ENCODE peak calls at places on chromosomes 4 and X, in ten cellular contexts. C, T, K, X, D, A, W, L, Z and Q are unnamed samples.

GRCh38 chr4:86414686-86415085 is 54.8 kb upstream of the MAPK10 start:
- DNase-seq in C (no peak), T (no peak), K (no peak), X (no peak), D (no peak), A (no peak), W (no peak), L (no peak), Z (no peak), Q (no peak)

GRCh38 chr4:81427605-81427922 is 44.1 kb downstream of the RASGEF1B start:
- DNase-seq in C (no peak), T (no peak), K (no peak), X (no peak), D (no peak), A (no peak), W (no peak), L (no peak), Z (no peak), Q (no peak)

GRCh38 chr4:57426779-57427395 is 316.7 kb upstream of the IGFBP7 start:
- DNase-seq in C (peak; percentile 80), T (peak; percentile 58), K (peak; percentile 83), X (peak; percentile 75), D (peak; percentile 26), A (no peak), W (peak; percentile 73), L (peak; percentile 85), Z (peak; percentile 29), Q (peak; percentile 65)

GRCh38 chr4:7335363-7336066 is 99.2 kb downstream of the PSAPL1 start:
- DNase-seq in C (peak; percentile 81), T (peak; percentile 76), K (peak; percentile 88), X (peak; percentile 74), D (peak; percentile 70), A (peak; percentile 80), W (peak; percentile 76), L (peak; percentile 86), Z (peak; percentile 41), Q (peak; percentile 1)

GRCh38 chr4:12118651-12119213 is 690.0 kb upstream of the HS3ST1 start:
- DNase-seq in C (no peak), T (no peak), K (no peak), X (no peak), D (no peak), A (no peak), W (no peak), L (no peak), Z (no peak), Q (no peak)

GRCh38 chr4:122874194-122874593 is 47.6 kb downstream of the FGF2 start:
- DNase-seq in C (no peak), T (no peak), K (no peak), X (no peak), D (no peak), A (no peak), W (no peak), L (no peak), Z (no peak), Q (peak; percentile 88)

GRCh38 chr4:159416073-159416472 is 313.2 kb downstream of the RAPGEF2 start:
- DNase-seq in C (no peak), T (no peak), K (no peak), X (no peak), D (no peak), A (no peak), W (no peak), L (no peak), Z (no peak), Q (no peak)

GRCh38 chr4:150217192-150217591 is 138.9 kb downstream of the DCLK2 start:
- DNase-seq in C (no peak), T (no peak), K (no peak), X (no peak), D (no peak), A (no peak), W (no peak), L (no peak), Z (no peak), Q (peak; percentile 73)

GRCh38 chr4:89142691-89143669 is 31.6 kb downstream of the TIGD2 start:
- DNase-seq in C (no peak), T (peak; percentile 19), K (no peak), X (no peak), D (no peak), A (no peak), W (no peak), L (no peak), Z (no peak), Q (no peak)

GRCh38 chr4:141022221-141022760 is 111.0 kb downstream of the RNF150 start:
- DNase-seq in C (no peak), T (no peak), K (no peak), X (no peak), D (no peak), A (no peak), W (no peak), L (no peak), Z (no peak), Q (peak; percentile 10)

GRCh38 chr4:92031825-92032224 is 271.9 kb upstream of the GRID2 start:
- DNase-seq in C (no peak), T (no peak), K (no peak), X (no peak), D (no peak), A (no peak), W (no peak), L (no peak), Z (no peak), Q (no peak)

GRCh38 chr4:154490589-154491340 is 834 bp downstream of the DCHS2 start:
- DNase-seq in C (peak; percentile 46), T (peak; percentile 74), K (peak; percentile 68), X (peak; percentile 30), D (peak; percentile 35), A (peak; percentile 53), W (peak; percentile 66), L (peak; percentile 59), Z (peak; percentile 8), Q (no peak)

GRCh38 chr4:60201052-60201673 is 999.0 kb upstream of the ADGRL3 start:
- DNase-seq in C (peak; percentile 74), T (peak; percentile 19), K (peak; percentile 58), X (no peak), D (peak; percentile 13), A (no peak), W (no peak), L (peak; percentile 69), Z (peak; percentile 29), Q (peak; percentile 69)

GRCh38 chr4:20700007-20700761 is at the start of gene PACRGL:
- DNase-seq in C (peak; percentile 92), T (peak; percentile 89), K (peak; percentile 95), X (peak; percentile 98), D (peak; percentile 93), A (peak; percentile 97), W (peak; percentile 96), L (peak; percentile 96), Z (peak; percentile 91), Q (peak; percentile 87)

GRCh38 chrX:119736206-119736764 is 22.1 kb upstream of the SOWAHD start:
- DNase-seq in C (no peak), T (no peak), K (no peak), X (no peak), D (no peak), A (no peak), W (no peak), L (no peak), Z (no peak), Q (no peak)

GRCh38 chr4:55447826-55448225 is 52.1 kb downstream of the TMEM165 start:
- DNase-seq in C (no peak), T (no peak), K (no peak), X (no peak), D (no peak), A (no peak), W (no peak), L (no peak), Z (no peak), Q (no peak)

GRCh38 chr4:89070041-89070440 is 13.1 kb upstream of the FAM13A start:
- DNase-seq in C (no peak), T (no peak), K (no peak), X (no peak), D (no peak), A (no peak), W (no peak), L (no peak), Z (no peak), Q (no peak)

GRCh38 chrX:150690126-150690525 is 3.1 kb upstream of the MTMR1 start:
- DNase-seq in C (no peak), T (no peak), K (no peak), X (no peak), D (no peak), A (no peak), W (no peak), L (no peak), Z (no peak), Q (peak; percentile 33)

GRCh38 chr4:6192245-6192644 is 8.1 kb downstream of the JAKMIP1 start:
- DNase-seq in C (no peak), T (no peak), K (no peak), X (no peak), D (no peak), A (no peak), W (no peak), L (no peak), Z (no peak), Q (no peak)

GRCh38 chr4:184237612-184238011 is 19.9 kb upstream of the ENPP6 start:
- DNase-seq in C (no peak), T (no peak), K (no peak), X (no peak), D (peak; percentile 57), A (no peak), W (no peak), L (no peak), Z (peak; percentile 92), Q (no peak)

GRCh38 chr4:180028682-180029081 is 2214.5 kb upstream of the TENM3 start:
- DNase-seq in C (peak; percentile 67), T (no peak), K (peak; percentile 85), X (peak; percentile 33), D (peak; percentile 10), A (peak; percentile 41), W (no peak), L (peak; percentile 81), Z (no peak), Q (no peak)

GRCh38 chr4:169791527-169792156 is 33.9 kb upstream of the HPF1 start:
- DNase-seq in C (peak; percentile 75), T (no peak), K (peak; percentile 93), X (peak; percentile 48), D (peak; percentile 33), A (peak; percentile 53), W (no peak), L (peak; percentile 89), Z (peak; percentile 3), Q (peak; percentile 58)

GRCh38 chr4:150206981-150207380 is 128.7 kb downstream of the DCLK2 start:
- DNase-seq in C (no peak), T (no peak), K (no peak), X (no peak), D (no peak), A (no peak), W (no peak), L (no peak), Z (no peak), Q (no peak)

GRCh38 chrX:31124536-31124935 is 52.7 kb upstream of the FTHL17 start:
- DNase-seq in C (no peak), T (no peak), K (no peak), X (no peak), D (no peak), A (no peak), W (no peak), L (no peak), Z (no peak), Q (no peak)

GRCh38 chr4:15756361-15756861 is 21.7 kb upstream of the CD38 start:
- DNase-seq in C (no peak), T (no peak), K (no peak), X (no peak), D (peak; percentile 80), A (no peak), W (no peak), L (no peak), Z (peak; percentile 95), Q (peak; percentile 62)

GRCh38 chr4:144316869-144317268 is 176.4 kb upstream of the GYPA start:
- DNase-seq in C (no peak), T (no peak), K (no peak), X (no peak), D (no peak), A (no peak), W (no peak), L (no peak), Z (no peak), Q (no peak)

GRCh38 chr4:3875466-3875865 is 109.3 kb downstream of the ADRA2C start:
- DNase-seq in C (no peak), T (peak; percentile 5), K (peak; percentile 37), X (no peak), D (no peak), A (no peak), W (peak; percentile 30), L (peak; percentile 17), Z (no peak), Q (no peak)

GRCh38 chrX:45508459-45508858 is 307.8 kb upstream of the DIPK2B start:
- DNase-seq in C (no peak), T (no peak), K (no peak), X (no peak), D (no peak), A (no peak), W (no peak), L (no peak), Z (no peak), Q (no peak)